ENCODE peak calls at places on chromosome 18, in eight cellular contexts. M, J, L, U, W, F, T and X are unnamed samples.

GRCh38 chr18:54946149-54946581 is 13.1 kb downstream of the CCDC68 start:
- DNase-seq in L (no peak), J (peak; percentile 42), W (peak; percentile 23), U (no peak), F (no peak), T (peak; percentile 4), M (peak; percentile 44), X (no peak)

GRCh38 chr18:75350857-75351256 is 76.6 kb downstream of the SMIM21 start:
- DNase-seq in U (no peak), F (no peak), T (no peak), M (no peak), W (no peak), L (no peak), J (no peak), X (no peak)

GRCh38 chr18:63758616-63759015 is 16.6 kb upstream of the SERPINB7 start:
- DNase-seq in U (no peak), M (no peak), J (no peak), F (no peak), L (no peak), W (no peak), T (no peak), X (no peak)

GRCh38 chr18:21194871-21195771 is 46.9 kb upstream of the GREB1L start:
- DNase-seq in J (no peak), T (peak; percentile 3), F (peak; percentile 67), L (peak; percentile 42), U (no peak), W (no peak), M (no peak), X (peak; percentile 31)

GRCh38 chr18:7946724-7947377 is 379.7 kb downstream of the PTPRM start:
- DNase-seq in M (no peak), F (peak; percentile 90), T (peak; percentile 2), W (no peak), U (peak; percentile 28), J (peak; percentile 71), L (no peak), X (no peak)

GRCh38 chr18:56662902-56663301 is 11.7 kb downstream of the WDR7 start:
- DNase-seq in W (no peak), L (no peak), J (no peak), T (no peak), F (no peak), U (no peak), M (no peak), X (no peak)

GRCh38 chr18:75216212-75216925 is 5.8 kb downstream of the TSHZ1 start:
- DNase-seq in W (no peak), J (no peak), F (no peak), M (no peak), L (no peak), U (no peak), T (peak; percentile 59), X (peak; percentile 40)

GRCh38 chr18:76827205-76827885 is 5.0 kb downstream of the ZNF236 start:
- DNase-seq in U (no peak), W (no peak), T (no peak), J (no peak), L (no peak), F (no peak), M (no peak), X (no peak)

GRCh38 chr18:63553117-63553516 is 10.9 kb downstream of the SERPINB12 start:
- DNase-seq in T (no peak), J (peak; percentile 7), U (no peak), F (peak; percentile 83), M (peak; percentile 7), L (no peak), W (no peak), X (no peak)

GRCh38 chr18:32422978-32423740 is 47.5 kb downstream of the GAREM1 start:
- DNase-seq in M (no peak), W (no peak), L (no peak), F (no peak), J (no peak), U (no peak), T (no peak), X (no peak)

GRCh38 chr18:56508637-56509036 is 129.8 kb downstream of the TXNL1 start:
- DNase-seq in L (no peak), M (no peak), U (no peak), J (no peak), T (no peak), W (no peak), F (no peak), X (no peak)

GRCh38 chr18:58337688-58338087 is 291.2 kb downstream of the ALPK2 start:
- DNase-seq in F (peak; percentile 45), U (no peak), L (no peak), T (no peak), W (no peak), M (no peak), J (peak; percentile 61), X (no peak)

GRCh38 chr18:37385846-37386435 is 179.7 kb downstream of the CELF4 start:
- DNase-seq in F (peak; percentile 48), U (no peak), W (no peak), M (no peak), T (no peak), J (no peak), L (peak; percentile 33), X (peak; percentile 60)

DNA sequence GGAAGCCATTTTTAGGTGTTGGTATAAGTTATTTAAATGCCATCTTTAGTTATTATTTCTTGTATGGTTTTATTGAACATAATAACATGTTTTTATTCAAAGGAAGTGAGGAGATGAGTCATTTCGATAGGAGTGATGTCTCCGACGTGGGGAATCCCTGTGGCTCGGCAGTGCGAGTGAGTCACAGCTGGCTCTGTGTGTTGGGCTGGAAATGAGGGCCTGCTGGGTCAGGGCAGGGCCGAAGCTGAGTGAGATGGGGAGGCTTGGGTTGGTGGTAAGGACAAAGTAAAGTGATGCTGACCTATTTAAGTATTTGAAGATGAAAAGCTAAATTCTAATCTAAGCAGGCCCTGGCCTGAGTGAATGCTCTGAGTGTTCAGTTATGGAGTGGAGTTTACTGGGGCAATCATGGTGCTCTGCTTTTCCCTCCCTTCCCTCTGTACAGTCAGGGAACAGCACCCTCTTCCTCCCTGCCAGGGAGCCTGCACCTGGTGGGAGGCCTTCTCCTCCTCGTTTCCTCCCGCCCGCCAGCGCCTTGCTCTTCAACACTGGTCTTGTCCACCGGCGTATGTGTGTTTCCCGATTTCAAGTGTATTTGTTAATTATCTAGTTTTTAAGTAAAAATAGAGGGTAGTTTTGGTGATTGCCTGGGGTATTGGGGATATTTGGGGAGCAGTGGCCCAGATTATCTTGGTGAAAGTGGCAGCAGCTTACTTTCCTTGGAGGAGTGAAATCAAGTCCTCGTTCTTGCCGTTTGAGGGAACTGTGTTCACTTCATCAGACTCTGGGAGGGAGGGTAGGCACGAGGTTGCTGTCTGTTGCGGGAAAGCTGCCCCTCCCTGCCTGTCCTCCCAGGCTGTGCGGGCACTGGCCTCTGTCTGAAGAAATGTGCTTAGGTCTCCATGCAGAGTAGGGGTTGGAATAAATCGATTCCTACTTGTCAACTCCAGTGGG is 157.0 kb downstream of the LDLRAD4 start:
- DNase-seq in T (peak; percentile 29), F (peak; percentile 90), J (peak; percentile 90), M (peak; percentile 76), L (no peak), W (peak; percentile 64), U (peak; percentile 57), X (peak; percentile 68)
- H3K4me3 ChIP-seq in T (peak overlapping the region; percentile 34), F (no peak overlapping the region), J (no peak overlapping the region), M (no peak overlapping the region), L (no peak overlapping the region), W (no peak overlapping the region), U (no peak overlapping the region), X (peak overlapping the region; percentile 52)

GRCh38 chr18:2223394-2223793 is 347.9 kb downstream of the METTL4 start:
- DNase-seq in T (no peak), M (no peak), F (peak; percentile 4), W (no peak), J (no peak), L (peak; percentile 37), U (no peak), X (no peak)
- H3K4me3 ChIP-seq in T (no peak overlapping the region), M (peak overlapping the region; percentile 29), F (no peak overlapping the region), W (peak overlapping the region; percentile 43), J (peak overlapping the region; percentile 31), L (no peak overlapping the region), U (no peak overlapping the region), X (no peak overlapping the region)

DNA sequence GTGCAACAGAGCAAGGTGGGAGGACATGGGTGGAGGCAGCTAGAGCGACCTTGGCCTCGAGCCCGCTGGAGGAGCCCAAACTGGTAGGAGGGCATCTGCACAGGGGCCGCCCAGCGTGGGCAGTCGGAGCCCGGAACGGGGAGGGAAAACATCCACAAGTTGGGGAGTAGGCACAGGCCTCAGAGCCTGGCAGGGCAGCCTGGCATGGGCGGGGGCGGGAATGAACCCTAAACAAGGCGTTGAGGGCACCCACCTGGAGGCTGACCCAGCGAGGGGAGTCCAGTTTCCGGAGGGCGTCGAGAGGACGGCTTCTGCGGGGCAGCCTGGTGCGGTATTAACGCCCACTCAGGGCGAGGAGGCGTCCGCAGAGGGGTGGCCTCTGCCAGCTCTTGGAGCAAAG is 129.9 kb downstream of the L3MBTL4 start:
- DNase-seq in T (no peak), F (no peak), W (no peak), L (no peak), J (no peak), U (no peak), M (no peak), X (no peak)
- H3K4me3 ChIP-seq in T (no peak overlapping the region), F (no peak overlapping the region), W (no peak overlapping the region), L (peak overlapping the region; percentile 10), J (no peak overlapping the region), U (no peak overlapping the region), M (no peak overlapping the region), X (no peak overlapping the region)

DNA sequence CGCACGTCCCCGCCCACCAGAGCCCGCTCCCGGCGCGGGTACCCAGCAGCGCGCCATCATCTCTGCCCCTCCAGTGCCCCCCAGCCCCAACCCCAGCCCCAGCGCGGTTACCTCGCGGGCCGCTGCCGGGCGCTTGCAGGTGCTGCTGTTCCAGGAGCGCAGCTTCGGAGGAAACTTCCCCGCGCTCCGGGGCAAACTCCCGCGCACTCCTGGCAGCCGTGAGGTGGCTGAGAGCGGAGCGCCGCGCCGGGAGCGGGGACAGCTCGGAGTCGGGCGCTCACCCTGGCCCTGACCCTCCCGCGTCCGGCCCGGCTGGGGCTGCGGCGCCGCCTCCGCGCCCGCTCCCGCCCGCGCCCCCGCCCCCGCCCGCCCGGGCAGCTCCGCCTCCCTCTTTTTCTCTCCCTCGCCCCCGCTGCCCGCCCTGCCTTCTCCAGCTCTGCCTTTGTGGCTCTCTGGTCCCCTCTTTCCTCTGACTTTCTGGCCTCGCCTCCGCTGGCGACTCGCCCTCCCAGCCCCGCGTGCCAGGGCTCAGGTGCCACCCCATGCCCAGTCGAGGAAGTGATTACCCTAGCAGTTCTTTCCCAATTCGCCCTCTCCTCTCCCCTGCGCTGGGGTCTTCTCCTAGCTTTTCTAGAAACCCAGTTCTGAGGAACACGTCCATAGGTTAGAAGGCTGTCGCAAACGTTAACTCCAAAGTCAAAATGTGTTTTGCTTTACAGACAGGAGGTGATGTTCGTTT is at the start of gene CHST9:
- DNase-seq in W (peak; percentile 46), U (peak; percentile 90), F (no peak), L (peak; percentile 15), J (peak; percentile 1), M (peak; percentile 15), T (no peak), X (no peak)
- H3K4me3 ChIP-seq in W (peak within 1 kb of the TSS; percentile 72), U (peak within 1 kb of the TSS; percentile 59), F (no peak within 1 kb of the TSS), L (peak within 1 kb of the TSS; percentile 85), J (peak within 1 kb of the TSS; percentile 29), M (peak within 1 kb of the TSS; percentile 58), T (no peak within 1 kb of the TSS), X (no peak within 1 kb of the TSS)

GRCh38 chr18:23137788-23138216 is 2.5 kb downstream of the CABLES1 start:
- DNase-seq in W (no peak), U (no peak), L (no peak), F (no peak), T (no peak), M (no peak), J (no peak), X (no peak)
- H3K4me3 ChIP-seq in W (peak overlapping the region; percentile 75), U (peak overlapping the region; percentile 82), L (peak overlapping the region; percentile 24), F (no peak overlapping the region), T (no peak overlapping the region), M (peak overlapping the region; percentile 63), J (peak overlapping the region; percentile 88), X (no peak overlapping the region)